ENCODE peak calls at places on chromosomes 5 and 9, in four cellular contexts. L is upper lobe of right lung, F is epithelial cell of esophagus, R is lower lobe of right lung. V is an unnamed sample.

GRCh38 chr5:80260461-80260860 is 4.6 kb upstream of the SERINC5 start:
- DNase-seq in L (no peak), F (no peak), R (no peak), V (no peak)

GRCh38 chr5:77641963-77642589 is 3.6 kb upstream of the OTP start:
- DNase-seq in L (no peak), F (no peak), R (no peak), V (no peak)

GRCh38 chr5:143680672-143681259 is 131.2 kb upstream of the HMHB1 start:
- DNase-seq in L (no peak), F (no peak), R (no peak), V (no peak)

GRCh38 chr5:124030043-124030461 is 518.1 kb downstream of the CSNK1G3 start:
- DNase-seq in L (no peak), F (no peak), R (no peak), V (no peak)

GRCh38 chr5:9832921-9833320 is 202.8 kb upstream of the TAS2R1 start:
- DNase-seq in L (no peak), F (no peak), R (no peak), V (no peak)

GRCh38 chr5:143229896-143230675 is 173.4 kb downstream of the NR3C1 start:
- DNase-seq in L (no peak), F (peak), R (no peak), V (no peak)

GRCh38 chr9:123225995-123226394 is 42.4 kb downstream of the STRBP start:
- DNase-seq in L (no peak), F (peak), R (no peak), V (no peak)

GRCh38 chr9:95880011-95880690 is 4.7 kb downstream of the ERCC6L2 start:
- DNase-seq in L (no peak), F (no peak), R (no peak), V (no peak)

GRCh38 chr9:3879731-3880493 is 354.1 kb upstream of the RFX3 start:
- DNase-seq in L (no peak), F (peak), R (no peak), V (no peak)

GRCh38 chr5:35246411-35246810 is 16.1 kb upstream of the PRLR start:
- DNase-seq in L (no peak), F (no peak), R (no peak), V (no peak)
- TF ChIP-seq CTCF in L (no peak), F (no peak), R (no peak), V (no peak)

DNA sequence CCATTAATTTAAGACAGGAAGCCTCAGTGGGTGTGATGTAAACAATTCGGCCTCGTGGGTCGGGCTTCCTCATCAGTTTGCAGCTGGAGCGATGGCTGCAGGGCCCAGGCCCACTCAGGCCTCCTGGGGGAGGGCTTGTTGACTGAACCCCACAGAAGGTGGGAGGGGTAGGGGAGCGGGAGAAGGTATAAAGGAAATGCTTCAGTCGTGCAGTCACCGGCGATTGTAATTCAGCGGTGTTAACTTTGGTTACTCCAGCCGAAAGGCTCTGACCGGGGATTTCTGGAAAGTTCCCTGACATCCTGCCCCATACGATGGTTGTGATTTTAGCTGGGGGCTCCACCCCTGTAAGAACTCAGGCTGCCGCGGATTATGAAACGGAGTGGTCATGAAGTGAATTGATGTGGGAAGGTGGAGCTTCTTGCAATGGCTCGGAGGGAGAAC is 215.3 kb downstream of the PDZD2 start:
- DNase-seq in L (peak), F (peak), R (peak), V (peak)
- TF ChIP-seq CTCF in L (no peak), F (no peak), R (no peak), V (no peak)

GRCh38 chr5:100311811-100312210 is 223.4 kb upstream of the FAM174A start:
- DNase-seq in L (no peak), F (peak), R (no peak), V (no peak)
- TF ChIP-seq CTCF in L (no peak), F (no peak), R (no peak), V (no peak)

DNA sequence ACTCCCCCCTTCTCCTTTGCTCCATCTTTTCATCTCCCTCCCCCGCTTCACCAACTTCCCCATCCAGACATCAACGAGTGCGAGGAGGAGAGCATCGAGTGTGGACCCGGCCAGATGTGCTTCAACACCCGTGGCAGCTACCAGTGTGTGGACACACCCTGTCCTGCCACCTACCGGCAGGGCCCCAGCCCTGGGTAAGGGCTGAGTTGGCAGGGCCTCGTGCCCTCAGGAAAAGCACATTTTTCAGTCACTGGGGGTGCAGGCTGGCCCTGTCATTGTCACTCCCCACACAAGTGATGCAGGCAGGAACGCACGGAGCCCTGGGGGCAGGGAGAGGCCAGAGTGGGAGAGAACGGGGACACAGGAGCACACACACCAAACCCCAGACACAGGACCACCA is 12.4 kb upstream of the ASS1 start:
- DNase-seq in L (no peak), F (no peak), R (no peak), V (no peak)
- TF ChIP-seq CTCF in L (no peak), F (peak), R (no peak), V (no peak)

GRCh38 chr9:111980398-111980797 is 83.8 kb downstream of the UGCG start:
- DNase-seq in L (no peak), F (no peak), R (no peak), V (no peak)

GRCh38 chr9:111979561-111979960 is 82.9 kb downstream of the UGCG start:
- DNase-seq in L (no peak), F (no peak), R (no peak), V (no peak)

GRCh38 chr9:111978616-111979015 is 82.0 kb downstream of the UGCG start:
- DNase-seq in L (no peak), F (no peak), R (no peak), V (no peak)

GRCh38 chr9:111974092-111974681 is 77.6 kb downstream of the UGCG start:
- DNase-seq in L (no peak), F (peak), R (no peak), V (no peak)

GRCh38 chr9:111975709-111976108 is 79.1 kb downstream of the UGCG start:
- DNase-seq in L (peak), F (no peak), R (peak), V (no peak)
- TF ChIP-seq CTCF in L (no peak), F (no peak), R (peak), V (no peak)

GRCh38 chr9:92686954-92687353 is 17.0 kb upstream of the IPPK start:
- DNase-seq in L (no peak), F (peak), R (no peak), V (no peak)
- TF ChIP-seq CTCF in L (no peak), F (no peak), R (no peak), V (peak)

DNA sequence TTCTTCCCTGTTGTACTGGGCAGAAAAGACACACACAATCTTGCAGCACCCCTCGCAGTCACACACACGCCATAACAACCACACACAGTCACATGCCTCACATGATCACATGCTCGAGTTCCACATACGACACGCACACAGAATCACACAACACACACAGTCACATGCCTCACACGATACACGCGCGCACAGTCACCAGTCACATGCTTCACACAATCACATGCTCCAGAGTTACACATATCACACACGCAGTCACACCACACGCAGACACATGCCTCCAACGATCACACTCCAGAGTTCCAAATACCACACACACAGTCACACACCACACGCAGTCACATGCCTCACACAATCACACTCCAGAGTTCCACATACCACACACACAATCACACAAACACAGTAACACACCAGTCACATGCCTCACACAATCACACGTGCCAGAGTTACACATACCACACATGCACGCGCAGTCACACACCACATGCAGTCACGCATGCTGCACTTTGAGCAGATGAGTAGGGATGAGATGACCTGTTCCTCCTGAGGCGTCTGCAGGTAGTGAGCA is 49.0 kb upstream of the LRRC14B start:
- DNase-seq in L (no peak), F (no peak), R (no peak), V (no peak)
- TF ChIP-seq CTCF in L (no peak), F (no peak), R (no peak), V (no peak)

V was measured in endothelial cell.